ENCODE peak calls at places on chromosome 21, in ten cellular contexts. B is globus pallidus; N is NCI-H1105 treated with DMSO at 0.1 percent for 48 hours; K is stimulated activated CD4-positive, alpha-beta T cell treated with anti-CD3 and anti-CD28 coated beads, Interleukin-15, amount 100 ng/mL, for 1 hour; C is activated T-cell treated with anti-CD3 and anti-CD28 coated beads for 1 hour; U is NCI-H460; D is NCI-H510A; Y is activated effector memory CD4-positive, alpha-beta T cell treated with Interleukin-2 at 50 U/mL for 16 hours; A is DMS153; V is HL-60. J is an unnamed sample.

GRCh38 chr21:45338326-45339017 is 50.8 kb upstream of the POFUT2 start:
- DNase-seq in B (no peak), N (no peak), K (no peak), C (no peak), U (no peak), D (no peak), Y (no peak), A (no peak), V (no peak), J (no peak)

GRCh38 chr21:34227386-34227852 is 136.4 kb upstream of the KCNE2 start:
- DNase-seq in B (no peak), N (no peak), K (no peak), C (no peak), U (no peak), D (no peak), Y (no peak), A (no peak), V (no peak), J (no peak)

GRCh38 chr21:18840239-18840638 is 436.7 kb upstream of the TMPRSS15 start:
- DNase-seq in B (no peak), N (no peak), K (no peak), C (no peak), U (no peak), D (no peak), Y (no peak), A (no peak), V (peak), J (no peak)

GRCh38 chr21:33403128-33403785 is at the start of gene IFNGR2:
- DNase-seq in B (no peak), N (peak), K (peak), C (peak), U (no peak), D (peak), Y (no peak), A (no peak), V (no peak), J (no peak)

GRCh38 chr21:41630249-41630648 is 122.3 kb upstream of the TMPRSS2 start:
- DNase-seq in B (no peak), N (no peak), K (no peak), C (no peak), U (peak), D (no peak), Y (no peak), A (no peak), V (no peak), J (no peak)

GRCh38 chr21:29499734-29500343 is 201.1 kb downstream of the BACH1 start:
- DNase-seq in B (peak), N (peak), K (no peak), C (no peak), U (peak), D (no peak), Y (no peak), A (no peak), V (peak), J (no peak)

GRCh38 chr21:15999741-16000140 is 270.0 kb downstream of the USP25 start:
- DNase-seq in B (no peak), N (no peak), K (no peak), C (no peak), U (no peak), D (no peak), Y (no peak), A (no peak), V (no peak), J (no peak)

GRCh38 chr21:44582980-44583799 is 2.8 kb upstream of the KRTAP10-5 start:
- DNase-seq in B (no peak), N (no peak), K (no peak), C (no peak), U (no peak), D (no peak), Y (no peak), A (no peak), V (no peak), J (no peak)

GRCh38 chr21:31543191-31543590 is 116.3 kb upstream of the SOD1 start:
- DNase-seq in B (no peak), N (no peak), K (no peak), C (no peak), U (no peak), D (no peak), Y (no peak), A (no peak), V (no peak), J (no peak)

GRCh38 chr21:15134711-15135110 is 69.9 kb upstream of the NRIP1 start:
- DNase-seq in B (no peak), N (no peak), K (no peak), C (no peak), U (no peak), D (no peak), Y (no peak), A (no peak), V (peak), J (peak)

GRCh38 chr21:42446531-42446930 is 42.8 kb downstream of the UBASH3A start:
- DNase-seq in B (no peak), N (no peak), K (no peak), C (no peak), U (no peak), D (no peak), Y (no peak), A (no peak), V (no peak), J (no peak)

GRCh38 chr21:29656504-29657227 is 283.1 kb downstream of the GRIK1 start:
- DNase-seq in B (no peak), N (no peak), K (no peak), C (no peak), U (peak), D (no peak), Y (no peak), A (no peak), V (peak), J (peak)

GRCh38 chr21:20443558-20444155 is 554.6 kb upstream of the NCAM2 start:
- DNase-seq in B (no peak), N (peak), K (no peak), C (no peak), U (peak), D (no peak), Y (no peak), A (no peak), V (no peak), J (no peak)

GRCh38 chr21:36246080-36246631 is 73.8 kb upstream of the MORC3 start:
- DNase-seq in B (no peak), N (no peak), K (no peak), C (no peak), U (no peak), D (no peak), Y (no peak), A (no peak), V (no peak), J (no peak)

GRCh38 chr21:44942566-44942965 is 2.7 kb downstream of the SLX9 start:
- DNase-seq in B (no peak), N (no peak), K (no peak), C (no peak), U (no peak), D (no peak), Y (no peak), A (no peak), V (no peak), J (peak)

GRCh38 chr21:21163904-21164303 is 165.7 kb downstream of the NCAM2 start:
- DNase-seq in B (peak), N (peak), K (no peak), C (no peak), U (peak), D (peak), Y (no peak), A (no peak), V (peak), J (no peak)

GRCh38 chr21:16418663-16419062 is 688.9 kb downstream of the USP25 start:
- DNase-seq in B (no peak), N (no peak), K (no peak), C (no peak), U (no peak), D (no peak), Y (no peak), A (no peak), V (no peak), J (no peak)

GRCh38 chr21:28220670-28221069 is 772.0 kb downstream of the LTN1 start:
- DNase-seq in B (peak), N (no peak), K (no peak), C (no peak), U (no peak), D (no peak), Y (no peak), A (no peak), V (no peak), J (no peak)

GRCh38 chr21:45091540-45092322 is 17.4 kb downstream of the ADARB1 start:
- DNase-seq in B (no peak), N (no peak), K (no peak), C (no peak), U (no peak), D (no peak), Y (no peak), A (no peak), V (no peak), J (no peak)

GRCh38 chr21:26116456-26117011 is 54.0 kb downstream of the APP start:
- DNase-seq in B (peak), N (peak), K (no peak), C (no peak), U (no peak), D (no peak), Y (no peak), A (no peak), V (no peak), J (no peak)

GRCh38 chr21:36419996-36420395 is 34.8 kb downstream of the CHAF1B start:
- DNase-seq in B (peak), N (peak), K (no peak), C (peak), U (peak), D (peak), Y (peak), A (peak), V (peak), J (peak)

J was measured in CD14-positive monocyte.